ENCODE peak calls at places on chromosomes 6 and 20, in six cellular contexts. T, G, X, E, J and H are unnamed samples.

GRCh38 chr6:42618686-42619085 is 54.9 kb downstream of the UBR2 start:
- DNase-seq in J (peak), T (no peak), X (no peak), G (no peak), E (no peak), H (no peak)

GRCh38 chr20:35739294-35740163 is 2.5 kb downstream of the RBM39 start:
- DNase-seq in T (no peak), X (peak), E (no peak), G (no peak), J (peak), H (no peak)

GRCh38 chr6:166575190-166575589 is 11.3 kb downstream of the RAMACL start:
- DNase-seq in T (peak), X (no peak), G (no peak), J (no peak), E (no peak), H (no peak)

GRCh38 chr6:169491482-169491881 is 210.3 kb downstream of the WDR27 start:
- DNase-seq in J (no peak), T (no peak), G (no peak), X (no peak), E (no peak), H (no peak)

GRCh38 chr6:79971195-79971594 is 23.8 kb upstream of the ELOVL4 start:
- DNase-seq in E (no peak), X (no peak), G (no peak), J (no peak), T (no peak), H (no peak)

GRCh38 chr20:35463455-35464300 is 8.3 kb downstream of the CEP250 start:
- DNase-seq in J (peak), G (peak), E (no peak), T (peak), X (peak), H (peak)

GRCh38 chr6:78530208-78530607 is 337.1 kb upstream of the IRAK1BP1 start:
- DNase-seq in T (no peak), G (no peak), J (no peak), E (no peak), X (no peak), H (no peak)

GRCh38 chr6:90179190-90180169 is 117.2 kb downstream of the BACH2 start:
- DNase-seq in J (no peak), E (no peak), G (no peak), T (no peak), X (no peak), H (no peak)

GRCh38 chr20:17441745-17442144 is 89.4 kb downstream of the BFSP1 start:
- DNase-seq in J (no peak), T (no peak), G (no peak), E (no peak), X (no peak), H (no peak)

GRCh38 chr6:42471714-42472113 is 20.0 kb upstream of the TRERF1 start:
- DNase-seq in G (no peak), E (no peak), T (no peak), X (no peak), J (no peak), H (no peak)

GRCh38 chr6:164252952-164253351 is 838.4 kb downstream of the QKI start:
- DNase-seq in J (no peak), X (no peak), E (no peak), G (no peak), T (no peak), H (no peak)

GRCh38 chr20:32539817-32540675 is 45.1 kb downstream of the NOL4L start:
- DNase-seq in J (no peak), T (no peak), E (no peak), G (peak), X (no peak), H (no peak)

GRCh38 chr6:106825156-106825555 is 149.4 kb downstream of the CD24 start:
- DNase-seq in E (no peak), T (no peak), X (peak), G (no peak), J (no peak), H (no peak)

GRCh38 chr20:35000311-35000921 is 44.7 kb downstream of the MYH7B start:
- DNase-seq in X (no peak), J (no peak), G (no peak), T (no peak), E (no peak), H (no peak)

GRCh38 chr20:35618372-35619131 is 2.9 kb downstream of the SPAG4 start:
- DNase-seq in E (no peak), G (peak), X (no peak), J (peak), T (no peak), H (no peak)

GRCh38 chr6:17817763-17818162 is 111.0 kb upstream of the NUP153 start:
- DNase-seq in X (peak), G (no peak), E (no peak), T (no peak), J (no peak), H (no peak)

GRCh38 chr20:25278636-25279361 is 30.9 kb downstream of the PYGB start:
- DNase-seq in E (peak), G (peak), T (peak), J (no peak), X (no peak), H (no peak)

GRCh38 chr6:169168302-169168630 is 85.4 kb downstream of the THBS2 start:
- DNase-seq in J (no peak), E (no peak), T (no peak), G (no peak), X (no peak), H (no peak)

GRCh38 chr6:1626481-1626880 is 16.8 kb downstream of the FOXC1 start:
- DNase-seq in T (no peak), G (no peak), X (no peak), E (no peak), J (no peak), H (no peak)

GRCh38 chr6:104940881-104941693 is 15.8 kb upstream of the LIN28B start:
- DNase-seq in X (no peak), E (peak), J (peak), T (no peak), G (no peak), H (no peak)

GRCh38 chr20:17542993-17543412 is 11.8 kb upstream of the BFSP1 start:
- DNase-seq in E (no peak), J (peak), X (no peak), T (no peak), G (no peak), H (no peak)

GRCh38 chr20:5569021-5569420 is 181.2 kb upstream of the SHLD1 start:
- DNase-seq in X (peak), J (peak), G (peak), T (no peak), E (no peak), H (no peak)

GRCh38 chr6:37938909-37939308 is 119.4 kb downstream of the ZFAND3 start:
- DNase-seq in E (no peak), T (no peak), G (no peak), X (no peak), J (peak), H (no peak)

GRCh38 chr6:128118401-128118800 is 217.5 kb upstream of the THEMIS start:
- DNase-seq in J (peak), T (no peak), G (no peak), X (no peak), E (no peak), H (no peak)

GRCh38 chr6:135291288-135292116 is 110.4 kb downstream of the MYB start:
- DNase-seq in J (peak), G (no peak), X (peak), T (no peak), E (no peak), H (peak)

GRCh38 chr6:139508576-139508975 is 134.1 kb upstream of the CITED2 start:
- DNase-seq in X (no peak), T (no peak), E (no peak), G (no peak), J (no peak), H (no peak)

GRCh38 chr6:111626446-111626845 is 20.8 kb upstream of the TRAF3IP2 start:
- DNase-seq in J (no peak), G (no peak), X (no peak), T (no peak), E (no peak), H (no peak)

GRCh38 chr20:51412333-51412761 is 130.2 kb downstream of the NFATC2 start:
- DNase-seq in X (no peak), E (no peak), J (peak), G (no peak), T (no peak), H (peak)

GRCh38 chr6:125598422-125598821 is 151.0 kb upstream of the HEY2 start:
- DNase-seq in X (peak), G (peak), E (no peak), J (peak), T (peak), H (peak)

GRCh38 chr6:56808871-56809359 is 146.0 kb upstream of the BEND6 start:
- DNase-seq in G (no peak), T (no peak), E (no peak), X (peak), J (peak), H (peak)

GRCh38 chr6:51996296-51996947 is 91.0 kb downstream of the PKHD1 start:
- DNase-seq in E (no peak), G (no peak), J (no peak), X (no peak), T (no peak), H (no peak)
- TF ChIP-seq POLR2A in E (no peak), G (no peak), J (no peak), X (no peak), T (no peak), H (no peak)

GRCh38 chr20:62485062-62485700 is 9.4 kb upstream of the GATA5 start:
- DNase-seq in J (peak), G (peak), T (no peak), X (no peak), E (peak), H (peak)
- TF ChIP-seq POLR2A in J (no peak), G (no peak), T (no peak), X (no peak), E (no peak), H (no peak)

GRCh38 chr20:46709459-46710148 is at the start of gene SLC2A10:
- DNase-seq in J (peak), G (peak), E (peak), T (peak), X (no peak), H (no peak)
- TF ChIP-seq POLR2A in J (peak), G (peak), E (no peak), T (peak), X (no peak), H (peak)

GRCh38 chr6:113970808-113971676 is at the start of gene HDAC2:
- DNase-seq in J (peak), G (peak), T (peak), E (peak), X (peak), H (peak)
- TF ChIP-seq POLR2A in J (peak), G (peak), T (peak), E (peak), X (peak), H (peak)

DNA sequence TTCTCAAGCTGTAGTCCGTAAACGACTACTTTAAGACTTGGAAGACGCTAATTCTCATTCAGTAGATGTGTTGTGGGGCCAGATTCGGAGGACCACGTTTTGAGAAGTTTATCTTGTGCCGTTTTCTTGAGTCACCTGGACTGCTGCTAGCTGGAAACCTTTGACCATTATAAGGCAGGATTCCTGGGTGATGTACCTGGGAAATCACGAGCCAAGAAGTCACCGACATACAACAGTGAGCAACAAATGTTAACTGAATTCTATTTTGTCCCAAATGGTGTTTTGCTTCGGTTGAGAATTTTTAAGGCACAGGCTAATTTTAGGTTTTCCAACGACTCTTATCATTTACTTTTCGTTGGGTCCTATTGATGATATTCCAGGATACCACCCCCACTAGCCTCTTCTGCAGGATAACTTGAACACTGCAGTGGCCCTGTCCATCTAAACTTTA is 93.3 kb upstream of the BTN3A2 start:
- DNase-seq in T (no peak), E (no peak), J (no peak), G (no peak), X (no peak), H (no peak)
- TF ChIP-seq POLR2A in T (no peak), E (peak), J (no peak), G (no peak), X (no peak), H (no peak)

GRCh38 chr6:87472525-87473418 is at the start of gene SLC35A1:
- DNase-seq in G (peak), T (peak), J (peak), X (peak), E (peak), H (peak)
- TF ChIP-seq POLR2A in G (peak), T (peak), J (peak), X (peak), E (peak), H (peak)

DNA sequence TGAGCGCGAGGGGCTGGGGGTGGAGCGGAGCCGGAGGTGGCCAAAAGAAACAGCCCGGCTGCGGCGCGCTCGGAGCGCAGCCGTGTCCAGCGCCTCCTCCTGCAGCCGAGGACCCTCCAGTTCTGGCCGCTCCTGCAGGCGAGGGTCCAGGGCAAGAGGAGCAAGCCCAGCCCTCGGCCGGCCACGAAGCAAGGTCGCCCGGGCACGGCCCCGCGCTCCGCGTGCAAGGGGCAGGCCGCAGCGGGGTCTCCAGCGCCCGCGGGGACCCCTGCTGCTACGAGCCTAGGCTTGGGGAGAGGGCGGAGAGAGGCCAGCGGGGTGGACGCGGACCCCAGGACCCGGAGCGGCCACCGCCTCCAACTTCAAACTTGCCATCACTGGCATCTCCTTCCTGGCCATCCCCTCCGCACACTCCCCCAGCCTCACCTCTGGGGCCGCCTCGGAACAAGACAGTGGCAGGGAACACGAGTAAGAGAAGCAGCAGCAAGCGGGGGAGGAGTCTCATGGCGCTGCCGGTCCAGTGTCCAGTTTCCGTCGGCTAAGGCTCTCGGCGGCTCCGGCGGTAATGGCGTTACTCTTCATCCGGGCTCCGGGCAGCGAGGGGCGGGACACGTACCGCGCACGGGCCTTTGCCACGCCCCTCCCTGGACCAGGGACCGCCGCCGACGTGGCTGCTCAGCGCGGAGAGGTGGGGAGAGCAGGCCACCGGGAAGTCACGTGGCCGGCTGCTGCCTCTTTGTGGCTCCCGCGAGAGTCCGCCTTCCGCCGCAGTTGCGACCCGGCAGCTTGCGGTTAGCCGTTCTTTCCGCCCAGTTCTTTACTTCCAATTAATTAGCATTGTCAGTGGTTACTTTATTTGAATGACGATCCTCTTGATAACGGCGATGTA is at the start of gene SSR1:
- DNase-seq in T (peak), E (peak), J (peak), G (peak), X (peak), H (peak)
- TF ChIP-seq POLR2A in T (peak), E (peak), J (peak), G (peak), X (peak), H (peak)

GRCh38 chr6:31971279-31971992 is 502 bp downstream of the DXO start:
- DNase-seq in E (peak), T (no peak), J (no peak), G (peak), X (no peak), H (no peak)

GRCh38 chr6:31970604-31971271 is 1.2 kb downstream of the DXO start:
- DNase-seq in T (no peak), G (peak), X (no peak), E (peak), J (no peak), H (no peak)

GRCh38 chr6:31969712-31970603 is 2.0 kb downstream of the DXO start:
- DNase-seq in E (peak), T (no peak), G (no peak), J (peak), X (no peak), H (no peak)

GRCh38 chr6:31972709-31973350 is 892 bp upstream of the DXO start:
- DNase-seq in T (no peak), J (peak), E (no peak), X (no peak), G (no peak), H (no peak)

GRCh38 chr6:31971993-31972708 is at the start of gene DXO:
- DNase-seq in J (peak), X (peak), G (peak), T (peak), E (peak), H (peak)
- TF ChIP-seq POLR2A in J (peak), X (no peak), G (peak), T (peak), E (peak), H (peak)

GRCh38 chr20:1894471-1894950 is 696 bp upstream of the SIRPA start:
- DNase-seq in G (peak), X (no peak), J (peak), T (peak), E (peak), H (peak)
- TF ChIP-seq POLR2A in G (no peak), X (no peak), J (peak), T (no peak), E (peak), H (peak)

GRCh38 chr6:75604294-75604693 is 2.6 kb downstream of the SENP6 start:
- DNase-seq in G (no peak), X (no peak), E (no peak), J (no peak), T (no peak), H (no peak)

GRCh38 chr6:75602897-75603395 is 1.3 kb downstream of the SENP6 start:
- DNase-seq in J (no peak), E (no peak), T (no peak), G (no peak), X (no peak), H (no peak)

GRCh38 chr6:75602164-75602896 is 650 bp downstream of the SENP6 start:
- DNase-seq in G (peak), T (peak), E (no peak), J (peak), X (peak), H (peak)

GRCh38 chr6:75600694-75601265 is 900 bp upstream of the SENP6 start:
- DNase-seq in G (no peak), J (no peak), X (no peak), E (no peak), T (no peak), H (no peak)

GRCh38 chr6:75601608-75602163 is at the start of gene SENP6:
- DNase-seq in T (peak), J (peak), E (peak), X (peak), G (peak), H (peak)
- TF ChIP-seq POLR2A in T (peak), J (peak), E (peak), X (peak), G (peak), H (peak)